ENCODE peak calls at places on chromosomes 1 and 21, in five cellular contexts. One of them, this sample, is unnamed.
A peak's percentile ranks its signal among the peaks of the same experiment; 100 is the strongest.

GRCh38 chr21:42122808-42123207 is 51.7 kb downstream of the UMODL1 start:
- DNase-seq in HCT116: no peak
- DNase-seq in SK-N-SH: no peak
- DNase-seq in GM12878: no peak
- DNase-seq in HepG2: no peak
- DNase-seq in this sample: no peak

GRCh38 chr1:112026018-112026417 is 36.5 kb upstream of the KCND3 start:
- DNase-seq in HCT116: no peak
- DNase-seq in SK-N-SH: no peak
- DNase-seq in GM12878: no peak
- DNase-seq in HepG2: no peak
- DNase-seq in this sample: no peak

GRCh38 chr21:29436143-29436542 is 137.4 kb downstream of the BACH1 start:
- DNase-seq in HCT116: no peak
- DNase-seq in SK-N-SH: no peak
- DNase-seq in GM12878: no peak
- DNase-seq in HepG2: no peak
- DNase-seq in this sample: no peak

GRCh38 chr1:8681317-8681650 is 136.2 kb downstream of the RERE start:
- DNase-seq in HCT116: no peak
- DNase-seq in SK-N-SH: no peak
- DNase-seq in GM12878: no peak
- DNase-seq in HepG2: peak; percentile 63
- DNase-seq in this sample: no peak

GRCh38 chr1:10555635-10556429 is 81.1 kb downstream of the PEX14 start:
- DNase-seq in HCT116: no peak
- DNase-seq in SK-N-SH: no peak
- DNase-seq in GM12878: peak; percentile 17
- DNase-seq in HepG2: peak; percentile 44
- DNase-seq in this sample: no peak

GRCh38 chr1:71561729-71562128 is 480.9 kb upstream of the ZRANB2 start:
- DNase-seq in HCT116: no peak
- DNase-seq in SK-N-SH: no peak
- DNase-seq in GM12878: no peak
- DNase-seq in HepG2: no peak
- DNase-seq in this sample: no peak

GRCh38 chr1:31627301-31627929 is 9.9 kb downstream of the HCRTR1 start:
- DNase-seq in HCT116: no peak
- DNase-seq in SK-N-SH: peak; percentile 82
- DNase-seq in GM12878: no peak
- DNase-seq in HepG2: no peak
- DNase-seq in this sample: peak; percentile 31

GRCh38 chr1:1381294-1381693 is 6.3 kb upstream of the AURKAIP1 start:
- DNase-seq in HCT116: no peak
- DNase-seq in SK-N-SH: no peak
- DNase-seq in GM12878: no peak
- DNase-seq in HepG2: no peak
- DNase-seq in this sample: no peak

GRCh38 chr1:183870351-183871077 is 65.6 kb downstream of the RGL1 start:
- DNase-seq in HCT116: no peak
- DNase-seq in SK-N-SH: no peak
- DNase-seq in GM12878: no peak
- DNase-seq in HepG2: no peak
- DNase-seq in this sample: no peak

GRCh38 chr1:28313710-28314510 is 14.9 kb upstream of the MED18 start:
- DNase-seq in HCT116: peak; percentile 38
- DNase-seq in SK-N-SH: no peak
- DNase-seq in GM12878: no peak
- DNase-seq in HepG2: peak; percentile 85
- DNase-seq in this sample: peak; percentile 42

GRCh38 chr1:208185801-208186201 is 58.4 kb downstream of the PLXNA2 start:
- DNase-seq in HCT116: no peak
- DNase-seq in SK-N-SH: no peak
- DNase-seq in GM12878: no peak
- DNase-seq in HepG2: no peak
- DNase-seq in this sample: no peak

GRCh38 chr1:155529109-155529508 is 33.5 kb downstream of the ASH1L start:
- DNase-seq in HCT116: no peak
- DNase-seq in SK-N-SH: no peak
- DNase-seq in GM12878: peak; percentile 66
- DNase-seq in HepG2: no peak
- DNase-seq in this sample: no peak

GRCh38 chr1:65793359-65793732 is 651 bp downstream of the PDE4B start:
- DNase-seq in HCT116: no peak
- DNase-seq in SK-N-SH: peak; percentile 41
- DNase-seq in GM12878: no peak
- DNase-seq in HepG2: no peak
- DNase-seq in this sample: no peak

GRCh38 chr21:46492851-46493250 is 34.2 kb downstream of the DIP2A start:
- DNase-seq in HCT116: no peak
- DNase-seq in SK-N-SH: no peak
- DNase-seq in GM12878: no peak
- DNase-seq in HepG2: no peak
- DNase-seq in this sample: no peak

GRCh38 chr1:243883551-243883950 is 33.5 kb upstream of the AKT3 start:
- DNase-seq in HCT116: no peak
- DNase-seq in SK-N-SH: no peak
- DNase-seq in GM12878: no peak
- DNase-seq in HepG2: no peak
- DNase-seq in this sample: no peak

GRCh38 chr21:31184462-31184861 is 146.2 kb upstream of the KRTAP19-8 start:
- DNase-seq in HCT116: no peak
- DNase-seq in SK-N-SH: peak; percentile 35
- DNase-seq in GM12878: no peak
- DNase-seq in HepG2: no peak
- DNase-seq in this sample: no peak

GRCh38 chr21:31180256-31181088 is 142.2 kb upstream of the KRTAP19-8 start:
- DNase-seq in HCT116: peak; percentile 24
- DNase-seq in SK-N-SH: peak; percentile 68
- DNase-seq in GM12878: no peak
- DNase-seq in HepG2: peak; percentile 13
- DNase-seq in this sample: peak; percentile 53

GRCh38 chr21:31185663-31186062 is 147.4 kb upstream of the KRTAP19-8 start:
- DNase-seq in HCT116: no peak
- DNase-seq in SK-N-SH: no peak
- DNase-seq in GM12878: no peak
- DNase-seq in HepG2: no peak
- DNase-seq in this sample: no peak

GRCh38 chr21:31181089-31181757 is 142.9 kb upstream of the KRTAP19-8 start:
- DNase-seq in HCT116: no peak
- DNase-seq in SK-N-SH: no peak
- DNase-seq in GM12878: no peak
- DNase-seq in HepG2: no peak
- DNase-seq in this sample: no peak

DNA sequence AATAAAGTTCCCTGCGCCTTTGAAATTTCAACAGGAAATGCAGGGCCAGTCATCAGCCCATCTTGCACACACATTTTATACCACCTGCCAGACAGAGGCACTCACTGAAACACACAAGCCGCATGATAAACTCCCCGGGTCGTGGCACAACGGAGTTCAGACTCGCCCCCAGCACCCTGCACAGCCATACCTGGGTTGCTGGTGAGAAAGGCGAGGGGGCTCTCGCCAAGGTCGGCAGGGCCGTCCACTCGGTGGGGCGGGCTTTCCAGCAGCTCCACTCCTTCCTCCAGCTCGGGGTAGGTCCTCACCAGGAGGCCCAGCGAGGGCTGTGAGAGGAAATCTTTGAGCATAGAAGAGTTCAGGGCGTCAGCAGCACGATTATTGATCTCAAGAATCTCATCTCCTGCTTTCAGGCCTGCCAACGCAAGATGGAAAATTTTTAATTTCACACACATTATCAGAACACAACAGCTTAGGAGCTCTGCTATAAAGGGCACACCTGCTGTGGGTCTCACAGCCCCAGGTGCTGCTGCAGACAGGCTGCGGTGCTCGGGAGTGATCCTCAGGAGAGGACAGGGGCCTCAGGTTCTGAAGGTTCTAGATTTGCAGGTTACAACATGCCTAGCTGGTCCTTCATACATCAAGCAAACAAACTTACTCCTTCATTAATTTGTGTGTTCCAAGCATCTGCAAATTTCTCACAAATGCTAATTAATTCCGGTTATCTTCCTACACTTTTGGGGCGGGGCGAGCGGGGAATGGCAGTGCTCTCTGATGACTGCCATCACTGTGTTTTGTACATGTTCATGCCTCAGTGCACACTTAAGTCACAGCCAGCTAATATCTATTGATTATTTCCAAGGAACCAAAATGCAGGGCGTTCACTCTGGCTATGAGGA is 144.2 kb upstream of the KRTAP19-8 start:
- DNase-seq in HCT116: no peak
- DNase-seq in SK-N-SH: no peak
- DNase-seq in GM12878: no peak
- DNase-seq in HepG2: no peak
- DNase-seq in this sample: no peak
- TF ChIP-seq ZBTB33 in HCT116: no peak
- TF ChIP-seq ZBTB33 in SK-N-SH: no peak
- TF ChIP-seq ZBTB33 in GM12878: no peak
- TF ChIP-seq ZBTB33 in HepG2: no peak
- TF ChIP-seq ZBTB33 in this sample: no peak

GRCh38 chr1:55246896-55247295 is 31.7 kb upstream of the USP24 start:
- DNase-seq in HCT116: no peak
- DNase-seq in SK-N-SH: no peak
- DNase-seq in GM12878: no peak
- DNase-seq in HepG2: no peak
- DNase-seq in this sample: no peak
- TF ChIP-seq ZBTB33 in HCT116: no peak
- TF ChIP-seq ZBTB33 in SK-N-SH: no peak
- TF ChIP-seq ZBTB33 in GM12878: no peak
- TF ChIP-seq ZBTB33 in HepG2: no peak
- TF ChIP-seq ZBTB33 in this sample: no peak

DNA sequence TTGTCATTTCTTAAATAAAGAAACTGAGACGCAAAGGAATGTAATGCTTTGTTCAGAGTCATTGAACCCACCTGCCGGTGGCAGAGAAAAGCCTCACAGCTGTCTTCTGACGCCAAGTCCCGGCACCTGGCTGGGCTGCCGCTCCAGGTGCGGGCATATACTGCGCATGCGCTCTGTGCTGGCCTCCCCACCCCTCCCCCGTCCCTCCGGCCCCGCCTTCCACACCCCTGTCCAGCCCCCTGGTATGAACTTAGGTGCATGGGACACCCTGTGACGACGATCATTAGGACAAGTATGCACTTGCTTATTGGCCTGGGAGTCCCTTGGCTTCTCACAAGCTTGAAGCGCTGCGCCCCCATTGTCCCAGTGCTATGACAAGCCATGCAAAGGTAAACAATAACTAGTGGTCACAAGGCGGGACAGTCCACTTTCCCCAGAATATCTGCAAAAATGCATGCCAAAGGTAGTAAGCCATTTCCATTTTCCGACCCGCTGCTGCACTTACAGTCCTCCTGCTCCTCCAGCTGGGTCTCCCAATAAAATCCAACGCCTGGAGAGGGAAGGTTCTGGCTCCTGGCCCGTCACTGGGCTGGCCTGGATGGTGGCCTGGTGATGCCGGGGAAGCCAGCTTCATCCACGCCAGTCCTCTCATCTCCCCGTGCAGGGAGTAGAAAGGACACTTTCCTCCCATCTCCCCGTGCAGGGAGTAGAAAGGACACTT is 100.4 kb downstream of the PSMG1 start:
- DNase-seq in HCT116: peak; percentile 13
- DNase-seq in SK-N-SH: no peak
- DNase-seq in GM12878: no peak
- DNase-seq in HepG2: peak; percentile 64
- DNase-seq in this sample: peak; percentile 61
- TF ChIP-seq ZBTB33 in HCT116: no peak
- TF ChIP-seq ZBTB33 in SK-N-SH: no peak
- TF ChIP-seq ZBTB33 in GM12878: no peak
- TF ChIP-seq ZBTB33 in HepG2: no peak
- TF ChIP-seq ZBTB33 in this sample: no peak

GRCh38 chr1:162422662-162423375 is 10.9 kb upstream of the SH2D1B start:
- DNase-seq in HCT116: no peak
- DNase-seq in SK-N-SH: no peak
- DNase-seq in GM12878: no peak
- DNase-seq in HepG2: no peak
- DNase-seq in this sample: no peak
- TF ChIP-seq ZBTB33 in HCT116: no peak
- TF ChIP-seq ZBTB33 in SK-N-SH: no peak
- TF ChIP-seq ZBTB33 in GM12878: no peak
- TF ChIP-seq ZBTB33 in HepG2: no peak
- TF ChIP-seq ZBTB33 in this sample: no peak

GRCh38 chr1:192914092-192914491 is 105.3 kb downstream of the RGS2 start:
- DNase-seq in HCT116: no peak
- DNase-seq in SK-N-SH: no peak
- DNase-seq in GM12878: no peak
- DNase-seq in HepG2: no peak
- DNase-seq in this sample: no peak

GRCh38 chr1:192918259-192918658 is 109.4 kb downstream of the RGS2 start:
- DNase-seq in HCT116: no peak
- DNase-seq in SK-N-SH: no peak
- DNase-seq in GM12878: no peak
- DNase-seq in HepG2: no peak
- DNase-seq in this sample: no peak

GRCh38 chr1:192920412-192920811 is 111.6 kb downstream of the RGS2 start:
- DNase-seq in HCT116: no peak
- DNase-seq in SK-N-SH: no peak
- DNase-seq in GM12878: no peak
- DNase-seq in HepG2: no peak
- DNase-seq in this sample: no peak

GRCh38 chr1:192913683-192914082 is 104.8 kb downstream of the RGS2 start:
- DNase-seq in HCT116: no peak
- DNase-seq in SK-N-SH: no peak
- DNase-seq in GM12878: no peak
- DNase-seq in HepG2: no peak
- DNase-seq in this sample: no peak

GRCh38 chr1:192914696-192915095 is 105.9 kb downstream of the RGS2 start:
- DNase-seq in HCT116: no peak
- DNase-seq in SK-N-SH: no peak
- DNase-seq in GM12878: no peak
- DNase-seq in HepG2: no peak
- DNase-seq in this sample: no peak
- TF ChIP-seq ZBTB33 in HCT116: no peak
- TF ChIP-seq ZBTB33 in SK-N-SH: no peak
- TF ChIP-seq ZBTB33 in GM12878: no peak
- TF ChIP-seq ZBTB33 in HepG2: no peak
- TF ChIP-seq ZBTB33 in this sample: no peak

GRCh38 chr1:227731241-227731677 is 3.8 kb downstream of the JMJD4 start:
- DNase-seq in HCT116: no peak
- DNase-seq in SK-N-SH: no peak
- DNase-seq in GM12878: no peak
- DNase-seq in HepG2: no peak
- DNase-seq in this sample: no peak

GRCh38 chr1:227728892-227729143 is 6.3 kb downstream of the JMJD4 start:
- DNase-seq in HCT116: no peak
- DNase-seq in SK-N-SH: no peak
- DNase-seq in GM12878: no peak
- DNase-seq in HepG2: no peak
- DNase-seq in this sample: no peak

GRCh38 chr1:227730630-227731151 is 4.4 kb downstream of the JMJD4 start:
- DNase-seq in HCT116: no peak
- DNase-seq in SK-N-SH: peak; percentile 22
- DNase-seq in GM12878: no peak
- DNase-seq in HepG2: peak; percentile 21
- DNase-seq in this sample: no peak

GRCh38 chr1:227729144-227729880 is 5.8 kb downstream of the JMJD4 start:
- DNase-seq in HCT116: no peak
- DNase-seq in SK-N-SH: peak; percentile 25
- DNase-seq in GM12878: no peak
- DNase-seq in HepG2: no peak
- DNase-seq in this sample: peak; percentile 57

GRCh38 chr1:227729881-227730629 is 5.0 kb downstream of the JMJD4 start:
- DNase-seq in HCT116: peak; percentile 27
- DNase-seq in SK-N-SH: peak; percentile 78
- DNase-seq in GM12878: no peak
- DNase-seq in HepG2: peak; percentile 45
- DNase-seq in this sample: peak; percentile 79
- TF ChIP-seq ZBTB33 in HCT116: no peak
- TF ChIP-seq ZBTB33 in SK-N-SH: no peak
- TF ChIP-seq ZBTB33 in GM12878: no peak
- TF ChIP-seq ZBTB33 in HepG2: no peak
- TF ChIP-seq ZBTB33 in this sample: no peak

GRCh38 chr1:96076589-96076988 is 645.0 kb upstream of the PTBP2 start:
- DNase-seq in HCT116: no peak
- DNase-seq in SK-N-SH: no peak
- DNase-seq in GM12878: no peak
- DNase-seq in HepG2: no peak
- DNase-seq in this sample: no peak
- TF ChIP-seq ZBTB33 in HCT116: no peak
- TF ChIP-seq ZBTB33 in SK-N-SH: no peak
- TF ChIP-seq ZBTB33 in GM12878: no peak
- TF ChIP-seq ZBTB33 in HepG2: no peak
- TF ChIP-seq ZBTB33 in this sample: no peak

This sample was measured in K562.